ENCODE peak calls at places on chromosomes 7 and 10, in eight cellular contexts. M is ovary, C is body of pancreas, I is A549, B is transverse colon, X is IMR-90, L is prostate gland, P is NB4. A is an unnamed sample.

GRCh38 chr7:55351263-55351662 is 13.9 kb upstream of the LANCL2 start:
- DNase-seq in B (no peak), P (no peak), I (no peak), M (no peak), L (no peak), C (no peak), X (no peak), A (no peak)

GRCh38 chr7:55504093-55504859 is 68.0 kb downstream of the VOPP1 start:
- DNase-seq in L (no peak), C (no peak), X (peak), P (no peak), M (no peak), I (no peak), B (no peak), A (peak)

GRCh38 chr7:158357106-158357897 is 230.3 kb downstream of the PTPRN2 start:
- DNase-seq in B (no peak), M (no peak), X (no peak), C (no peak), I (no peak), P (no peak), L (no peak), A (no peak)

GRCh38 chr10:113880236-113880635 is 25.8 kb downstream of the NHLRC2 start:
- DNase-seq in I (no peak), L (no peak), B (no peak), P (no peak), C (no peak), X (peak), M (no peak), A (no peak)

GRCh38 chr7:16299853-16300252 is 121.5 kb downstream of the CRPPA start:
- DNase-seq in C (no peak), M (no peak), P (no peak), I (no peak), L (no peak), B (no peak), X (peak), A (no peak)

GRCh38 chr7:114979388-114979787 is 57.5 kb downstream of the MDFIC start:
- DNase-seq in C (peak), M (peak), L (no peak), B (no peak), X (peak), P (no peak), I (no peak), A (no peak)

GRCh38 chr10:24561453-24561852 is 162.2 kb downstream of the ARHGAP21 start:
- DNase-seq in M (no peak), P (no peak), I (no peak), L (peak), X (peak), B (no peak), C (no peak), A (no peak)

GRCh38 chr7:47480576-47481538 is 101.1 kb downstream of the TNS3 start:
- DNase-seq in L (peak), I (no peak), M (no peak), C (no peak), P (no peak), B (peak), X (no peak), A (no peak)

GRCh38 chr10:126646101-126646500 is 24.4 kb downstream of the C10orf90 start:
- DNase-seq in L (no peak), C (no peak), M (no peak), X (peak), B (no peak), P (no peak), I (no peak), A (peak)

GRCh38 chr7:102300643-102301211 is 14.1 kb downstream of the SH2B2 start:
- DNase-seq in B (no peak), I (no peak), X (no peak), C (no peak), P (no peak), M (no peak), L (no peak), A (no peak)
- TF ChIP-seq POLR2A in B (no peak), I (no peak), X (no peak), C (no peak), P (no peak), M (no peak), L (no peak), A (no peak)

DNA sequence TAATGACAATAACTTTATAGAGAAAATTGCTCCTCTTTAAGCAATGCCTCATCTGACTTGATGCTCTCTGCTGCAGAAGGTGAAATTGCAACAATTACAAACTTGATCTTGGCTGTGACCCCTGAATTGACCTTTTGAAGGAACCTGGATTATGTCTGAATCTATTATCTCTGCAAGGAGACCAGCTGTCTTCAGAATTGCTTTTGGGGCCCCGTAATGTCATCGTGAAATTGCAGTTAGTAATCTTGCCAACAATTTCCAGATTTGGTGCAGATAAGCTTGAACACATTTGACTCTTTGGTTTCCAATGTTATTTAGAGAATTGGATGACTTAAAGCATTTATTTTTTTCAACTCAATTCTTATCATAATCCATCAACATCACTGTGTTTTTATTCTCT is 520.6 kb downstream of the CCSER2 start:
- DNase-seq in I (no peak), L (no peak), C (no peak), P (no peak), X (no peak), B (no peak), M (no peak), A (no peak)
- TF ChIP-seq POLR2A in I (no peak), L (no peak), C (no peak), P (no peak), X (no peak), B (no peak), M (no peak), A (no peak)

GRCh38 chr10:14959221-14960057 is at the start of gene MEIG1:
- DNase-seq in L (peak), P (peak), B (peak), C (peak), M (peak), X (peak), I (peak), A (peak)

GRCh38 chr10:14954934-14955333 is 1.0 kb upstream of the DCLRE1C start:
- DNase-seq in M (no peak), I (no peak), X (no peak), P (no peak), C (no peak), B (no peak), L (no peak), A (no peak)

GRCh38 chr10:14954001-14954770 is at the start of gene DCLRE1C:
- DNase-seq in M (peak), X (peak), P (peak), L (peak), I (peak), C (peak), B (peak), A (peak)

GRCh38 chr10:14953452-14954000 is 370 bp downstream of the DCLRE1C start:
- DNase-seq in M (no peak), L (peak), X (peak), I (peak), P (peak), C (peak), B (peak), A (peak)

GRCh38 chr10:14958872-14959220 is 342 bp upstream of the MEIG1 start:
- DNase-seq in P (no peak), L (no peak), X (no peak), I (no peak), M (no peak), B (no peak), C (no peak), A (no peak)
- TF ChIP-seq POLR2A in P (no peak), L (no peak), X (no peak), I (no peak), M (no peak), B (no peak), C (no peak), A (no peak)

GRCh38 chr10:89552213-89552612 is 16.8 kb upstream of the SLC16A12 start:
- DNase-seq in M (no peak), X (no peak), B (no peak), C (no peak), I (no peak), P (no peak), L (no peak), A (no peak)
- TF ChIP-seq POLR2A in M (no peak), X (no peak), B (no peak), C (no peak), I (no peak), P (no peak), L (no peak), A (no peak)

GRCh38 chr7:12716134-12716667 is 28.8 kb downstream of the ARL4A start:
- DNase-seq in I (no peak), M (no peak), B (no peak), C (no peak), X (no peak), L (no peak), P (no peak), A (no peak)
- TF ChIP-seq POLR2A in I (no peak), M (no peak), B (no peak), C (no peak), X (no peak), L (no peak), P (no peak), A (no peak)

GRCh38 chr10:75210193-75211006 is at the start of gene VDAC2:
- DNase-seq in X (peak), P (peak), M (peak), I (peak), B (peak), L (peak), C (peak), A (peak)
- TF ChIP-seq POLR2A in X (peak), P (peak), M (peak), I (peak), B (peak), L (peak), C (peak), A (peak)

DNA sequence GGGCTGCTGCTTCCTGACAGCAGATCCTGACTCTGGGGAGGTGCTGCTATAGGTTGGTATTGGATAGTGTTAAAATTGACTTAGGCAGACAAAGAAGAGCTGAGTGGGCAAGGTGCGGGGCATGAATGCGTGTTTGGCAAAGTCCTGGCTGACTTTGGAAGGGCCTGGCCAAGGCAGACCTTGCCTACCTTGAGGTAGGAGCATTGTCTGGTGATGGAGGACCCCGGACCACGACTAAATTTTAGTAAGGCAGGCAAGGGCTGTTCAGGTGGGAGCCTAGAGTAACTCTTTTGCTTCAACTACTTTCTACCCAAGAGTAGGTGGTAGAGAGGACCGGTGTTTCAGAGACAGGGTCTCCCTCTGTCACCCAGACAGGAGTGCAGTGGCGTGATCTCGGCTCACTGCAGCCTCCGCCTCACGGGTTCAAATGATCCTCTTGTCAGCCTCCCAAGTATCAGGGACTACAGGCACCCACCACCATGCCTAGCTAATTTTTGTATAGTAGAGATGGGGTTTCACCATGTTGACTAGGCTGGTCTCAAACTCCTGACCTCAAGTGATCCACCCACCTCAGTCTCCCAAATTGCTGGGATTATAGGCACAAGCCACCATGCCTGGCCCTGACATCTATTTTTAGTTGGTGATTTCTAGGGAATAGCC is 12.2 kb upstream of the LAT2 start:
- DNase-seq in P (no peak), X (no peak), B (no peak), M (no peak), C (no peak), L (no peak), I (no peak), A (no peak)
- TF ChIP-seq POLR2A in P (no peak), X (no peak), B (no peak), M (no peak), C (no peak), L (no peak), I (no peak), A (no peak)

DNA sequence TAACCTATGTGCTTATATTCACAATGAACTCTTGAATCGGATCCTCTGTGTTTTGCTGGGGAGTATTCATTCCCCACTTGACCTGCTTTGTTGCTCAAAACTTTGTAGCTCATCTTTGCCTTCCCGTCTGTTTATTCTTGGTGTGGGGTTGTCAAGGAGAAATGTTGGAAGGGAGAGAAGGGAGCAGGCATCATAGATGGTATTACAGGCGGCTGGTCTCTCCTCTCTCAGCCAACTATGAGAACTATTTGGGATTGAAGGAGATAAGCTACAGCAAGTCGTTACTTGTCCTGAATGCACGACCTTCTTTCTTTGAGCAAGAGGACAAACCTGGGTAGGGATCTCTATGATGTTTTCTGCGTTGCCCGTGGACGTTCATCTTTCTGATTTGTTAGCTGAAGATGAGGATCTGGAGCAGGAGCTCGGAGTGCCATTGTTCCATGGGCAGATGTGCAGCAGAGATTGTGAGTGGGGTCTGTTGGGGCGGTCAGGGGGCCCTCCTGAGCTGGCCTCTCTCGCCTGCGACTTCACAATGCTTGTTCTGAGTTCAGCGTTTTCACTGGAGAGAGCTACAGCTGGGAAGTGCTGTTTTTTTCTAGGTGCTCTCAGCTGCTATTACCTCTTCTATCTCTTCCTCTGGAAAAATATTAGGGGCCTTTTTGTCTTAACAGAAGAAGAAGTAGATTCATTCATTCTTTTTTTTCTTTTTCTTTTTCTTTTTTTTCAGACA is 126.9 kb upstream of the KLF6 start:
- DNase-seq in P (no peak), B (no peak), X (peak), I (no peak), L (peak), M (no peak), C (no peak), A (no peak)
- TF ChIP-seq POLR2A in P (no peak), B (no peak), X (no peak), I (no peak), L (no peak), M (no peak), C (no peak), A (no peak)

DNA sequence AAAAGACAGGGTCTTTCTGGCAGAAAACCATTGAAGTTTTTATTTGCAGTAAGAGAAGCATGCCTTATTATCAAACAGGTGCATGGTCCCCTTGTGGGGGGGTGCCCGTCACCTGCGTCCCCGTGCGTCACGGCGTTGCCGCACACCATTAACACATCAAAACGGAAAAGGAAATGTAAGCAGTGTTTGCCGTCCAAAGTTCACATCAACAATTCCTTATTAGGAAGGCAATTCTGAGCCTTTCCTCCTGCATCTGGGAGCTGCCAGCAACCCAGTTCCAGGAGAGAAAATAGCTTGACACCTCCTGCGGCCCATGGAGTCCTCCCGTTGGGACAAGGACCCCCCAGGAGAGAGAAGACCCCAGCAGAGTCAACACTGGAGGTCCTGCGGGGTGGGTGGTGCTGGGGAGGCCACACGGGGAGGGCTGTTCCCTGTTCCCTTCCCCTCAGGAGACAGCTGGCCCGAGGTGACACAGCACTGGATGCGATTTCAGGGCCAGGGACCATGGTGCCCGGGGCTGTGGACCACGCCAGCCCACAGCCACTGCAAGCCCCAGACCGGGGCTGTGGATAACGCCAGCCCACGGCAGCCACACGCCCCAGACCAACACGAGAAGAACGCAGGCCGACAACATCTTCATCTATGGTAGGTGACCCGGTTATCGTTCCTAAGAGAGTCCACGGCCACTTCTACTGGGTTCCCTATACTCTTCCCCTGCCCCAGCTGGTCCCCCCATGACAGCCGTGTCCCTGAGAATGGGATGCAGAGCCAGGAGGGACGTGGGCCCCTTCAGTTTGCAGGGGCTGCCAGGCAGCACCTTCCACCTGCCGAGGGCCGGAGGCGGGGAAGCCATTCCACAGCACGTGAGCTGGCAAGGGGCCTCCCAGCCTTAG is 39.4 kb downstream of the DIP2C start:
- DNase-seq in L (no peak), C (peak), P (no peak), M (peak), B (peak), X (peak), I (peak), A (no peak)
- TF ChIP-seq POLR2A in L (no peak), C (peak), P (no peak), M (no peak), B (peak), X (no peak), I (no peak), A (no peak)